ENCODE peak calls at places on chromosomes 3 and 15, in ten cellular contexts. H, U, T, C, Q, K, F, X, Z and R are unnamed samples.

GRCh38 chr3:11168406-11168805 is 14.1 kb downstream of the HRH1 start:
- DNase-seq in H (no peak), T (no peak), X (no peak), K (no peak), C (no peak), Z (no peak), Q (no peak), U (no peak), F (no peak), R (no peak)

GRCh38 chr3:168249539-168250414 is 154.1 kb upstream of the GOLIM4 start:
- DNase-seq in T (no peak), Q (no peak), U (peak), Z (peak), H (peak), K (peak), X (peak), C (peak), F (peak), R (peak)

GRCh38 chr3:9581742-9582141 is 28.1 kb upstream of the LHFPL4 start:
- DNase-seq in Z (no peak), X (no peak), K (no peak), U (no peak), T (no peak), Q (no peak), F (no peak), H (no peak), C (no peak), R (no peak)

GRCh38 chr3:13277130-13277783 is 142.9 kb downstream of the NUP210 start:
- DNase-seq in U (no peak), X (no peak), K (no peak), H (no peak), T (no peak), Z (no peak), F (no peak), C (no peak), Q (no peak), R (no peak)

GRCh38 chr15:61130945-61131597 is 98.0 kb downstream of the RORA start:
- DNase-seq in Z (no peak), T (no peak), H (no peak), U (no peak), Q (no peak), F (no peak), X (no peak), C (no peak), K (no peak), R (no peak)

GRCh38 chr3:138862531-138862923 is 27.8 kb upstream of the PIK3CB start:
- DNase-seq in X (no peak), H (no peak), T (no peak), Q (no peak), U (no peak), C (no peak), F (no peak), Z (no peak), K (no peak), R (no peak)

GRCh38 chr15:42591238-42591936 is 16.0 kb downstream of the STARD9 start:
- DNase-seq in F (no peak), C (peak), X (no peak), Q (no peak), U (no peak), Z (no peak), T (peak), K (no peak), H (peak), R (no peak)

GRCh38 chr3:24829011-24829581 is 334.4 kb upstream of the THRB start:
- DNase-seq in C (no peak), K (peak), Z (no peak), X (no peak), F (no peak), U (peak), Q (no peak), T (no peak), H (peak), R (peak)

GRCh38 chr3:90011136-90011535 is 903.7 kb downstream of the EPHA3 start:
- DNase-seq in K (no peak), Q (no peak), T (no peak), Z (no peak), U (no peak), C (no peak), H (no peak), X (no peak), F (no peak), R (no peak)

GRCh38 chr3:148379763-148380162 is 317.9 kb upstream of the AGTR1 start:
- DNase-seq in C (peak), K (peak), U (no peak), Q (no peak), T (peak), X (no peak), H (peak), F (no peak), Z (peak), R (no peak)

GRCh38 chr3:25744477-25744876 is 38.8 kb downstream of the NGLY1 start:
- DNase-seq in F (no peak), Z (no peak), U (no peak), H (no peak), X (no peak), Q (no peak), T (no peak), K (no peak), C (no peak), R (no peak)

GRCh38 chr15:52054381-52054780 is 35.4 kb downstream of the MAPK6 start:
- DNase-seq in U (no peak), Z (no peak), F (no peak), Q (no peak), K (no peak), T (no peak), C (no peak), X (no peak), H (no peak), R (no peak)

GRCh38 chr15:80177151-80177550 is 24.4 kb downstream of the FAH start:
- DNase-seq in H (no peak), Z (no peak), F (no peak), Q (no peak), T (no peak), C (peak), U (no peak), X (no peak), K (no peak), R (no peak)

GRCh38 chr15:91471410-91471993 is 371.4 kb downstream of the SV2B start:
- DNase-seq in K (no peak), Q (no peak), H (no peak), Z (peak), X (peak), F (no peak), C (no peak), T (no peak), U (no peak), R (no peak)

GRCh38 chr15:100769043-100769974 is 110.3 kb upstream of the ALDH1A3 start:
- DNase-seq in H (no peak), U (no peak), F (no peak), X (no peak), Q (no peak), Z (no peak), T (no peak), K (no peak), C (no peak), R (no peak)